ENCODE peak calls at places on chromosomes 4 and X, in four cellular contexts. D is amniotic epithelial cell, R is NCI-H2081, I is Daoy. N is an unnamed sample.

GRCh38 chr4:74206088-74206826 is 48.3 kb downstream of the MTHFD2L start:
- DNase-seq in D (peak; percentile 78), R (no peak), I (peak; percentile 30), N (peak; percentile 84)

GRCh38 chrX:69616520-69617203 is 749 bp downstream of the EDA start:
- DNase-seq in D (no peak), R (no peak), I (peak; percentile 8), N (no peak)

GRCh38 chr4:169484485-169484884 is 127.9 kb downstream of the NEK1 start:
- DNase-seq in D (peak; percentile 29), R (no peak), I (no peak), N (no peak)

GRCh38 chr4:14294611-14295010 is 667.1 kb upstream of the BOD1L1 start:
- DNase-seq in D (no peak), R (no peak), I (no peak), N (peak; percentile 23)

GRCh38 chrX:153478746-153479145 is 8.4 kb upstream of the HAUS7 start:
- DNase-seq in D (no peak), R (no peak), I (no peak), N (no peak)

GRCh38 chr4:55475394-55476243 is 71.1 kb downstream of the CLOCK start:
- DNase-seq in D (peak; percentile 92), R (no peak), I (peak; percentile 25), N (peak; percentile 90)

GRCh38 chr4:79046191-79046590 is 107.0 kb upstream of the PAQR3 start:
- DNase-seq in D (no peak), R (no peak), I (no peak), N (no peak)

GRCh38 chrX:95145848-95146540 is 1472.0 kb downstream of the FAM133A start:
- DNase-seq in D (no peak), R (no peak), I (no peak), N (no peak)

GRCh38 chrX:55636109-55636508 is 12.9 kb downstream of the FOXR2 start:
- DNase-seq in D (no peak), R (no peak), I (no peak), N (no peak)

N was measured in iris pigment epithelial cell.